ENCODE peak calls at places on chromosomes 1 and 21, in four cellular contexts. D is OCI-LY7, Z is stomach, U is BE2C. R is an unnamed sample.

GRCh38 chr1:226624526-226624925 is 76.0 kb downstream of the STUM start:
- DNase-seq in D (no peak), Z (no peak), U (no peak), R (peak)

GRCh38 chr1:6389971-6390370 is 3.6 kb downstream of the ACOT7 start:
- DNase-seq in D (no peak), Z (no peak), U (no peak), R (no peak)

GRCh38 chr1:152533327-152533938 is 19.2 kb downstream of the CRCT1 start:
- DNase-seq in D (peak), Z (no peak), U (peak), R (no peak)

GRCh38 chr21:37237764-37238163 is 29.4 kb downstream of the VPS26C start:
- DNase-seq in D (no peak), Z (no peak), U (no peak), R (no peak)

GRCh38 chr1:30058966-30059365 is 664.4 kb downstream of the MATN1 start:
- DNase-seq in D (no peak), Z (no peak), U (peak), R (no peak)

GRCh38 chr1:180241716-180242544 is 11.9 kb downstream of the LHX4 start:
- DNase-seq in D (no peak), Z (no peak), U (no peak), R (no peak)

GRCh38 chr1:221430133-221430960 is 311.5 kb downstream of the DUSP10 start:
- DNase-seq in D (no peak), Z (no peak), U (no peak), R (no peak)

GRCh38 chr1:113858982-113859381 is 12.5 kb downstream of the PTPN22 start:
- DNase-seq in D (no peak), Z (no peak), U (no peak), R (no peak)

GRCh38 chr1:213604477-213604876 is 383.3 kb upstream of the PROX1 start:
- DNase-seq in D (no peak), Z (no peak), U (peak), R (no peak)

GRCh38 chr1:112540395-112540794 is 31.6 kb downstream of the WNT2B start:
- DNase-seq in D (no peak), Z (no peak), U (no peak), R (no peak)

GRCh38 chr1:94617139-94617805 is 75.7 kb upstream of the F3 start:
- DNase-seq in D (no peak), Z (no peak), U (no peak), R (no peak)

GRCh38 chr1:196861429-196861828 is 26.4 kb upstream of the CFHR4 start:
- DNase-seq in D (no peak), Z (no peak), U (no peak), R (no peak)

GRCh38 chr21:39313042-39313456 is 383 bp downstream of the BRWD1 start:
- DNase-seq in D (no peak), Z (peak), U (peak), R (no peak)

GRCh38 chr1:41241748-41242644 is at the start of gene SCMH1:
- DNase-seq in D (peak), Z (peak), U (peak), R (peak)

GRCh38 chr1:203207751-203208150 is 21.2 kb upstream of the CHI3L1 start:
- DNase-seq in D (no peak), Z (no peak), U (no peak), R (no peak)

GRCh38 chr1:153094426-153094825 is at the start of gene SPRR2E:
- DNase-seq in D (no peak), Z (no peak), U (no peak), R (no peak)

GRCh38 chr21:44742418-44743153 is 31.2 kb upstream of the TSPEAR start:
- DNase-seq in D (peak), Z (no peak), U (no peak), R (no peak)

GRCh38 chr1:241677171-241677570 is 25.1 kb downstream of the WDR64 start:
- DNase-seq in D (peak), Z (no peak), U (no peak), R (no peak)

GRCh38 chr1:218783916-218784315 is 389.8 kb upstream of the LYPLAL1 start:
- DNase-seq in D (no peak), Z (no peak), U (no peak), R (no peak)

GRCh38 chr21:37684115-37684493 is 232.2 kb downstream of the KCNJ6 start:
- DNase-seq in D (no peak), Z (no peak), U (no peak), R (no peak)

GRCh38 chr1:38045431-38046332 is 911 bp downstream of the POU3F1 start:
- DNase-seq in D (no peak), Z (no peak), U (no peak), R (peak)

GRCh38 chr1:41372600-41372993 is 11.4 kb downstream of the FOXO6 start:
- DNase-seq in D (no peak), Z (no peak), U (no peak), R (no peak)

GRCh38 chr1:244836135-244836521 is 670 bp downstream of the COX20 start:
- DNase-seq in D (peak), Z (no peak), U (no peak), R (no peak)

GRCh38 chr1:197471248-197472035 is 203.4 kb downstream of the CRB1 start:
- DNase-seq in D (no peak), Z (no peak), U (peak), R (no peak)

GRCh38 chr1:97186381-97186780 is 464.8 kb downstream of the PTBP2 start:
- DNase-seq in D (peak), Z (no peak), U (peak), R (no peak)

GRCh38 chr21:44702111-44702972 is 5.4 kb downstream of the KRTAP10-12 start:
- DNase-seq in D (no peak), Z (no peak), U (no peak), R (no peak)

GRCh38 chr1:37865348-37866119 is 6.1 kb upstream of the MTF1 start:
- DNase-seq in D (no peak), Z (no peak), U (no peak), R (no peak)

GRCh38 chr21:46317710-46318463 is 5.8 kb downstream of the C21orf58 start:
- DNase-seq in D (no peak), Z (no peak), U (no peak), R (no peak)

GRCh38 chr1:104064391-104064790 is 314.7 kb downstream of the AMY1C start:
- DNase-seq in D (no peak), Z (no peak), U (no peak), R (no peak)

GRCh38 chr1:88983791-88984552 is 8.5 kb downstream of the KYAT3 start:
- DNase-seq in D (peak), Z (no peak), U (no peak), R (no peak)

GRCh38 chr1:24900486-24900849 is 29.6 kb downstream of the RUNX3 start:
- DNase-seq in D (no peak), Z (peak), U (no peak), R (peak)

GRCh38 chr1:85582687-85583354 is 2.3 kb downstream of the CCN1 start:
- DNase-seq in D (no peak), Z (no peak), U (no peak), R (no peak)

GRCh38 chr1:165481820-165482532 is 37.0 kb upstream of the RXRG start:
- DNase-seq in D (no peak), Z (peak), U (no peak), R (no peak)

GRCh38 chr1:24932725-24933294 is 2.7 kb upstream of the RUNX3 start:
- DNase-seq in D (no peak), Z (no peak), U (no peak), R (no peak)

GRCh38 chr21:22842875-22843274 is 1844.7 kb downstream of the NCAM2 start:
- DNase-seq in D (no peak), Z (no peak), U (no peak), R (no peak)

GRCh38 chr21:38386967-38387366 is 111.3 kb downstream of the ERG start:
- DNase-seq in D (no peak), Z (no peak), U (no peak), R (no peak)

GRCh38 chr1:101002551-101002950 is 23.0 kb downstream of the DPH5 start:
- DNase-seq in D (peak), Z (no peak), U (peak), R (no peak)

GRCh38 chr1:112465122-112465521 is 43.6 kb upstream of the WNT2B start:
- DNase-seq in D (no peak), Z (no peak), U (no peak), R (no peak)

DNA sequence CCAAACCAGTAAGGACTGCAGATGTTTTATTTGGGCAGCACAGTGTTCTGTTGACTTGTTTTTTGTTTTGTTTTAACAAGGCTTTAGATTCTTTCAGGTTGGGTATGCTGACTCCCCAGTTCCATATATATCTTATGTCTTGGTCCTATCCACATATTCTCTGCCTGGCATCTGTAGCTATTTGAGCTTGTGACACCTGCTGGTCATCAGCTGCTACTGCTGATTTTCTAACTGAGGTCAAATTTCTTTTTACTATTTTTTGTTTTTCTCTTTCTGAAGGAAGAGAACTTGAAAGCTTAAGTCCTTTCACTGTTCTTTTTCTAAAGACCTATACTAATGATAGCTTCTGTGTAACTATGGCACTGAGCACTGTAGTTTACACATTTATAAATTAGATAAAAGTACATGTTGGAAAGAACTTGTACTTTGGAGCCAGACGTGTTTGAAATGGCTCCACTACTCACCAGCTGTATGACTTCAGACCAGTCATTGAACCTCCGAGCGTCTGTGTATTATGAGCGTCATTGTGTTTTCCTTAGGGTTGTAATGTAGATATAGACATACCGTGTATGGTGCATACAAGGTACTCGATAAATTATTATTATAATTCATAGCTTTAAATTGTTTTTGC is 109.4 kb downstream of the NRDC start:
- DNase-seq in D (peak), Z (no peak), U (peak), R (no peak)
- TF ChIP-seq CTCF in D (peak), Z (peak), U (peak), R (peak)

DNA sequence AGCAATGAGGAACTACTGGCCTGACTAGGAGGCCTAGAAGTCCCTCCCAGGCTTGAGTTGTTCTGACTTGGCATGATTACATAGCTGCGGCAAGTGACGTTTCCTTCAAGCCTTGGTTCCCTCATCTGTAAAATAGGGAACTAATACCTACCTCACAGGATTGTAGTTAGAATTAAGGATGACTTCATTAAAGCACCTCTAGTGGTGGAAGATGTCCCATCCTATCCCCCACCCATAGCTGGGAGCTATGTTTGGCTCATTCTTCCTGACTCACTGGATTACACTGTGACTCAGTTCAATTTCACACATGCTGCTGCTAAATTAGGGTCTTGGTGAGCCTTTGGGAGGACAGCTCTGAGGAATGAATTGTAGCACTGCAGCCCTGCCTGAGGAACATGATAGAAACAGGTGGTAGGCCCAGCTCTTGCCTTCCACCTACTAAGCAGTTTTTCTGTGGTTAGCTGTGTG is 6.0 kb upstream of the SHISA4 start:
- DNase-seq in D (peak), Z (no peak), U (no peak), R (no peak)
- TF ChIP-seq CTCF in D (peak), Z (no peak), U (no peak), R (peak)

GRCh38 chr1:64663654-64664053 is 81.2 kb upstream of the RAVER2 start:
- DNase-seq in D (peak), Z (no peak), U (peak), R (no peak)
- TF ChIP-seq CTCF in D (peak), Z (no peak), U (peak), R (peak)

GRCh38 chr1:79364896-79365295 is 358.4 kb upstream of the ADGRL4 start:
- DNase-seq in D (no peak), Z (no peak), U (no peak), R (no peak)

GRCh38 chr1:79362470-79362869 is 355.9 kb upstream of the ADGRL4 start:
- DNase-seq in D (no peak), Z (no peak), U (no peak), R (no peak)
- TF ChIP-seq CTCF in D (no peak), Z (no peak), U (no peak), R (peak)

DNA sequence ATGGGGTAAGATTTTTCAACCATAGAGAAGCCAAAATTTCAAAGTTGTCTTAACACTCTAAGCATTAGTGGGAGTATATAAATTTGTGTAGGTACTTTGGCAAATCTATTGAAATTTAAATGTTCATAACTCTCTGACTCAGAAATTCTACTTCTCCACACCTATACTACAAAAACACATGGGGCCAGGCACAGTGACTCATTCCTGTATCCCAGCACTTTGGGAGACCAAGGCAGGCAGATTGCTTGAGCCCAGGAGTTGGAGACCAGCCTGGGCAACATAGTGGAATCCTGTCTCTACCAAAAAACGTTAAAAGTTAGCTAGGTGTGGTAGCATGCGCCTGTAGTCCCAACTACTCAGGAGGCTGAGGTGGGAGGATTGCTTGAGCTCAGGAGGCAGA is 41.3 kb upstream of the RAVER2 start:
- DNase-seq in D (no peak), Z (no peak), U (no peak), R (no peak)
- TF ChIP-seq CTCF in D (no peak), Z (no peak), U (no peak), R (no peak)

GRCh38 chr1:156359973-156360372 is 9.0 kb upstream of the RHBG start:
- DNase-seq in D (no peak), Z (no peak), U (peak), R (no peak)
- TF ChIP-seq CTCF in D (peak), Z (no peak), U (peak), R (peak)

DNA sequence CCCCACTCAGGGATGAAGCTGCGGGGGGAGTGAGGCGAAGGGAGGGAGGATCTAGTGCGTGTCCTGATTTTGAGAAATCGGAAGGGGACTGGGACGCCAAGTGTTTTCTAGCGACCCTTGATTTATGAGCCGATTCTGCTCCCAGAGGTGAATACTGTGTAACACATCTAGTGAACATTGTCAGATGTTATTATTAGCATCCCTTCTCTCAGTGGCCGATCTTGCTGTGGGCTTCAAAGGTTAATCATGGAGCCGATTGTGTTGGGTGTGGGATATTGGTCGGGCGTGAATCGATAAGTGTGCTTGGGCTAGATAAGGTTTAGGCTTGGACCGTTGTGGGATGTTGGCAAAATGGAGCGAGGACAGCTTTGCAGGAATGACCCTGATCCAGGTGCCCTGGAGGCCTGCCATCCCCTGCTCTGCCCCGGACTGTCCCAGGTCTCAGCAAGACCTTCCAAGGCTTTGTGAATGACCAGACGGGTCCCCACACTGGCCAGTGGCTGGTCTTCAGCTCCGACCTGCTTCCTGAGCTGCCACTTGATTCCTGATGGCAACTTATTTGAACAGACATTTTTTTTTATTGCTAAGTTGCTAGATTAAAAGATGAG is 2.2 kb downstream of the AJAP1 start:
- DNase-seq in D (no peak), Z (no peak), U (no peak), R (no peak)
- TF ChIP-seq CTCF in D (peak), Z (no peak), U (no peak), R (peak)

GRCh38 chr1:19957779-19958178 is 21.6 kb downstream of the PLA2G2A start:
- DNase-seq in D (no peak), Z (no peak), U (no peak), R (no peak)
- TF ChIP-seq CTCF in D (no peak), Z (no peak), U (no peak), R (peak)

GRCh38 chr1:198553017-198553416 is 12.5 kb upstream of the ATP6V1G3 start:
- DNase-seq in D (no peak), Z (no peak), U (no peak), R (no peak)
- TF ChIP-seq CTCF in D (peak), Z (no peak), U (peak), R (peak)

DNA sequence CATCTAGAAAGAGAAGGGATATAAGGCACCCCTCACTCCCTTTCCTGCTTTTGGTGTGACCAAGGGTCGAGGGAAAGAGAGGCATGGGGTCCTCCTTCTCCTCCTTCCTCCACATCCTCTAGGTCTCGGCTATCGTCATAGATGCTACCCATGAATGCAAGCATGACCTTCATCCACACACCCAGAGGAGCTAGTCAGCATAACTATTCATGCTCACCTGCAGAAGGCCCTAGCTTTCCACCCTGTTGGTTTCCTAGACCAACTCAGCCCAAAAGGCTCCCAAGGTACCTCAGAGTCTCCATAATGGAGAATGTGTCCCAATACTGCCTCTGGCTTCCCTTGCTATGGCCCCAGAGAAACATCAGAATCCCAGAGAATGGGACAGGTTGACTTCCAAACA is 33.2 kb downstream of the MSTO1 start:
- DNase-seq in D (no peak), Z (no peak), U (no peak), R (no peak)
- TF ChIP-seq CTCF in D (no peak), Z (no peak), U (no peak), R (no peak)